ENCODE peak calls at places on chromosomes 5 and 9, in four cellular contexts. B is HepG2, I is K562, C is SK-N-SH. S is an unnamed sample.

GRCh38 chr5:154677921-154678320 is 77.3 kb upstream of the LARP1 start:
- DNase-seq in I (no peak), B (no peak), C (no peak), S (no peak)

GRCh38 chr9:84403288-84403687 is 62.7 kb upstream of the SLC28A3 start:
- DNase-seq in I (no peak), C (no peak), B (no peak), S (no peak)

GRCh38 chr5:32027717-32028321 is 146.3 kb downstream of the GOLPH3 start:
- DNase-seq in B (peak), I (no peak), C (no peak), S (no peak)

GRCh38 chr5:132526290-132526973 is 16.9 kb downstream of the IL5 start:
- DNase-seq in B (peak), C (peak), I (peak), S (peak)

GRCh38 chr5:96601811-96602244 is 60.3 kb upstream of the CAST start:
- DNase-seq in I (peak), B (peak), C (peak), S (peak)

GRCh38 chr5:9533096-9533495 is 12.8 kb downstream of the SEMA5A start:
- DNase-seq in I (no peak), C (no peak), B (no peak), S (no peak)

GRCh38 chr5:108753331-108753730 is 5.6 kb downstream of the FER start:
- DNase-seq in C (no peak), I (no peak), B (no peak), S (no peak)

GRCh38 chr9:1222511-1222910 is 172.4 kb downstream of the DMRT2 start:
- DNase-seq in C (no peak), I (no peak), B (no peak), S (no peak)

GRCh38 chr5:176803027-176803942 is 7.1 kb upstream of the UNC5A start:
- DNase-seq in I (no peak), B (no peak), C (peak), S (no peak)

GRCh38 chr5:173302546-173303155 is 25.6 kb downstream of the STC2 start:
- DNase-seq in B (peak), C (no peak), I (peak), S (no peak)

GRCh38 chr5:77972545-77973252 is 196.6 kb upstream of the TBCA start:
- DNase-seq in B (no peak), C (peak), I (no peak), S (no peak)

GRCh38 chr9:72726951-72727350 is 205.5 kb downstream of the TMC1 start:
- DNase-seq in I (no peak), C (no peak), B (no peak), S (no peak)

GRCh38 chr5:586751-587285 is 25.3 kb upstream of the CEP72 start:
- DNase-seq in C (no peak), B (no peak), I (no peak), S (no peak)

GRCh38 chr9:134185536-134186011 is 21.2 kb upstream of the RNU6ATAC start:
- DNase-seq in C (peak), I (no peak), B (no peak), S (no peak)

GRCh38 chr9:33229359-33230120 is 10.4 kb upstream of the SPINK4 start:
- DNase-seq in B (peak), C (no peak), I (no peak), S (no peak)

GRCh38 chr9:72041775-72042194 is 18.6 kb downstream of the C9orf57 start:
- DNase-seq in B (no peak), I (no peak), C (no peak), S (peak)

DNA sequence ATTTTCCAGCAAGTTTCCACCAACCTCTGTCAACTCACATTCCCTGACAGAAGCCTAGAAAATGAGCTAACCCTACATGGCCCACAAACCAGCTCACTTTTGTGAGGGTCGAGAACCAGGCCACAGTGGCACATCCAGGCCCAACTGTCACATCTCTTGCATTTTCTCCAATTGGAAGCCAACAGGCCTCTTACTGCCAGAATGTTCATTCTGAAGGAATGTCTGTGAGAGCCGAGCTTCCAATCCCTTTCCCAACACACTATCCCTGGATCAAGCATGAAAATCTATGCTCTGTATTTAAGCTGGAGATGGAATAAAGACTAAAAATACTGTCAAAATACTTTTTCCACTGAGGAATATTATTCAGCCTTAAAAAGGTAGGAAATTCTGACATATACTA is 20.0 kb downstream of the MARCHF3 start:
- DNase-seq in B (no peak), C (no peak), I (no peak), S (no peak)
- TF ChIP-seq TAF1 in B (no peak), C (no peak), I (no peak), S (no peak)

GRCh38 chr9:131361202-131361833 is 32.6 kb upstream of the PRRC2B start:
- DNase-seq in I (peak), C (no peak), B (no peak), S (no peak)

GRCh38 chr9:131370638-131371037 is 23.2 kb upstream of the PRRC2B start:
- DNase-seq in B (no peak), I (peak), C (no peak), S (no peak)

GRCh38 chr9:131365546-131365945 is 28.3 kb upstream of the PRRC2B start:
- DNase-seq in C (no peak), I (peak), B (no peak), S (no peak)

GRCh38 chr9:131367445-131367844 is 26.4 kb upstream of the PRRC2B start:
- DNase-seq in B (no peak), C (no peak), I (peak), S (no peak)

GRCh38 chr9:131366745-131367401 is 27.0 kb upstream of the PRRC2B start:
- DNase-seq in I (peak), B (peak), C (peak), S (no peak)
- TF ChIP-seq RFX5 in I (no peak), B (no peak), C (no peak), S (no peak)

GRCh38 chr9:82333671-82334070 is 345.1 kb downstream of the SPATA31D1 start:
- DNase-seq in C (no peak), I (no peak), B (no peak), S (no peak)
- TF ChIP-seq MXI1 in C (no peak), I (no peak), B (no peak), S (no peak)

GRCh38 chr5:115586525-115587146 is 15.6 kb downstream of the TICAM2 start:
- DNase-seq in B (peak), I (peak), C (peak), S (no peak)

GRCh38 chr5:115585265-115585664 is 17.0 kb downstream of the TICAM2 start:
- DNase-seq in B (no peak), I (no peak), C (no peak), S (no peak)

GRCh38 chr5:115584501-115584900 is 17.8 kb downstream of the TICAM2 start:
- DNase-seq in I (no peak), B (no peak), C (no peak), S (no peak)

GRCh38 chr5:115580941-115581340 is 21.3 kb downstream of the TICAM2 start:
- DNase-seq in C (no peak), I (no peak), B (no peak), S (no peak)

DNA sequence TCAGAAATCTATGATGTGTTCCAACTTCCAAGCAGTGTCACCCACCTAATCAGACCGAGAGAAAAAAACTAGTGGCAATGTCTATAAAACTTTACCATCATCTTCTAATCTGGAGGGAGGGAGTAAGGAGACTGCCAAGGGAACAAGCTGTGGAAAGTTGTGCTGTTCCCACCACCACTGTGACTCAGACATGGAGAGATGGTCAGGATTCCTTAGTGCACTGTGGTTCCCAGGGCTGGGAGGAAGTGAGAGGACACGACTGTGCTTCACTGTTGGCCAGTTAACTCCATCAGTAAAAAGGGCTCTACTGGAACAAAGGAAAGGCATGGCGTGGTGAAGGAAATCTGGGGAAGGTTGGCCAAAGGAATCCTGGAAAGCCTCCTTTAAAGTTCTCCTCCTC is 18.8 kb downstream of the TICAM2 start:
- DNase-seq in B (no peak), I (no peak), C (no peak), S (no peak)
- TF ChIP-seq TAF1 in B (no peak), I (no peak), C (no peak), S (no peak)

GRCh38 chr5:125700380-125700856 is 722.8 kb upstream of the GRAMD2B start:
- DNase-seq in B (peak), I (no peak), C (no peak), S (no peak)
- TF ChIP-seq RFX5 in B (no peak), I (no peak), C (no peak), S (no peak)

GRCh38 chr5:126881821-126882220 is 104.9 kb downstream of the LMNB1 start:
- DNase-seq in I (no peak), B (no peak), C (no peak), S (no peak)

GRCh38 chr5:126888180-126888579 is 111.2 kb downstream of the LMNB1 start:
- DNase-seq in C (peak), B (no peak), I (no peak), S (no peak)

GRCh38 chr5:126883801-126884200 is 106.9 kb downstream of the LMNB1 start:
- DNase-seq in I (no peak), B (no peak), C (no peak), S (no peak)

GRCh38 chr5:126878624-126879023 is 101.7 kb downstream of the LMNB1 start:
- DNase-seq in B (no peak), C (no peak), I (no peak), S (no peak)

GRCh38 chr5:126884269-126884819 is 107.4 kb downstream of the LMNB1 start:
- DNase-seq in C (no peak), B (no peak), I (peak), S (no peak)
- TF ChIP-seq MXI1 in C (no peak), B (no peak), I (peak), S (no peak)

GRCh38 chr5:145632701-145633100 is 202.4 kb downstream of the PRELID2 start:
- DNase-seq in I (no peak), C (no peak), B (no peak), S (no peak)

GRCh38 chr5:145636396-145636795 is 198.7 kb downstream of the PRELID2 start:
- DNase-seq in B (no peak), I (no peak), C (peak), S (no peak)

GRCh38 chr5:145637396-145637795 is 197.7 kb downstream of the PRELID2 start:
- DNase-seq in I (no peak), C (no peak), B (no peak), S (no peak)

GRCh38 chr5:145629047-145629446 is 206.1 kb downstream of the PRELID2 start:
- DNase-seq in B (no peak), I (no peak), C (no peak), S (no peak)

GRCh38 chr5:145633474-145633873 is 201.7 kb downstream of the PRELID2 start:
- DNase-seq in B (no peak), C (no peak), I (no peak), S (no peak)
- TF ChIP-seq TAF1 in B (no peak), C (no peak), I (no peak), S (no peak)

GRCh38 chr5:172173771-172174170 is 14.3 kb downstream of the STK10 start:
- DNase-seq in I (no peak), B (no peak), C (no peak), S (no peak)

GRCh38 chr5:172171118-172171775 is 16.8 kb downstream of the STK10 start:
- DNase-seq in C (no peak), I (no peak), B (no peak), S (no peak)

GRCh38 chr5:172175263-172175719 is 12.7 kb downstream of the STK10 start:
- DNase-seq in C (no peak), I (peak), B (peak), S (peak)

GRCh38 chr5:172170251-172170701 is 17.7 kb downstream of the STK10 start:
- DNase-seq in C (no peak), I (no peak), B (no peak), S (no peak)

GRCh38 chr5:172172912-172173591 is 15.0 kb downstream of the STK10 start:
- DNase-seq in C (peak), I (no peak), B (no peak), S (no peak)
- TF ChIP-seq RFX5 in C (no peak), I (no peak), B (no peak), S (no peak)

GRCh38 chr5:73434461-73434860 is 14.1 kb downstream of the FOXD1 start:
- DNase-seq in I (no peak), B (no peak), C (no peak), S (no peak)

GRCh38 chr5:73433272-73433981 is 15.2 kb downstream of the FOXD1 start:
- DNase-seq in B (no peak), I (no peak), C (no peak), S (no peak)

GRCh38 chr5:73434921-73435320 is 13.7 kb downstream of the FOXD1 start:
- DNase-seq in C (no peak), B (no peak), I (no peak), S (no peak)

GRCh38 chr5:73435640-73436534 is 12.7 kb downstream of the FOXD1 start:
- DNase-seq in C (no peak), B (no peak), I (no peak), S (no peak)

DNA sequence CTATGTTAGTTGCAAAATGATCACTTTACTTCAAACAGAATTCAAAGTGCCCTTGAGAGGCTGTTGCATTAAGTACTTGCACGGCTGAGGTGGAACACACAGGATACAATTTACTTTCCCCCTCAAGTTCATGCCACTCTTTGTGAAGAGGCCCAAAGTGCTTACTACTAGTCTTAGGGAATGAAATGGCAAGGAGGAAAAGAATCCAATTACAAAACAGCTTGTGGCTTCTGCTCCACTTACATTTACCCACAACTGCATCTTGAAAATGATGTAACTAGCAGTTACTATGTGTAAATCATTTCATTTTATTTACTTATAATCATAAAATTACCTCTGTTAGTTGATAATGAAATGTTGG is 14.6 kb downstream of the FOXD1 start:
- DNase-seq in C (no peak), I (no peak), B (no peak), S (no peak)
- TF ChIP-seq MXI1 in C (no peak), I (no peak), B (no peak), S (no peak)